ENCODE peak calls at places on chromosome 18, in four cellular contexts. T is GM12878, V is K562, C is GM12891. O is an unnamed sample.

GRCh38 chr18:77131652-77132368 is 773 bp downstream of the MBP start:
- DNase-seq in T (no peak), V (no peak), C (peak; percentile 53), O (peak; percentile 73)

GRCh38 chr18:58057291-58057965 is 13.4 kb downstream of the NEDD4L start:
- DNase-seq in T (no peak), V (no peak), C (no peak), O (no peak)

GRCh38 chr18:37521500-37522465 is 43.8 kb downstream of the CELF4 start:
- DNase-seq in T (no peak), V (no peak), C (no peak), O (no peak)

GRCh38 chr18:12554796-12555388 is 103.0 kb downstream of the SPIRE1 start:
- DNase-seq in T (no peak), V (no peak), C (no peak), O (peak; percentile 5)

GRCh38 chr18:58572181-58572580 is 56.7 kb downstream of the ALPK2 start:
- DNase-seq in T (no peak), V (no peak), C (no peak), O (no peak)

GRCh38 chr18:23484783-23485182 is 18.5 kb upstream of the RMC1 start:
- DNase-seq in T (no peak), V (no peak), C (no peak), O (no peak)

GRCh38 chr18:58335821-58336220 is 291.8 kb downstream of the NEDD4L start:
- DNase-seq in T (no peak), V (no peak), C (no peak), O (no peak)

GRCh38 chr18:9104244-9104901 is 1.9 kb downstream of the NDUFV2 start:
- DNase-seq in T (no peak), V (peak; percentile 36), C (no peak), O (no peak)

GRCh38 chr18:52345428-52345827 is 5.4 kb downstream of the DCC start:
- DNase-seq in T (no peak), V (no peak), C (no peak), O (no peak)

GRCh38 chr18:4734903-4735302 is 279.8 kb upstream of the DLGAP1 start:
- DNase-seq in T (no peak), V (no peak), C (no peak), O (no peak)

GRCh38 chr18:3869848-3870247 is 419.9 kb downstream of the TGIF1 start:
- DNase-seq in T (no peak), V (peak; percentile 61), C (no peak), O (peak; percentile 11)

GRCh38 chr18:5430131-5430530 is 113.7 kb downstream of the EPB41L3 start:
- DNase-seq in T (no peak), V (no peak), C (no peak), O (no peak)

GRCh38 chr18:59996370-59996966 is 96.7 kb downstream of the PMAIP1 start:
- DNase-seq in T (no peak), V (peak; percentile 37), C (no peak), O (peak; percentile 21)

GRCh38 chr18:35971661-35972196 is 750 bp upstream of the RMP24 start:
- DNase-seq in T (no peak), V (no peak), C (no peak), O (no peak)

GRCh38 chr18:23809411-23809810 is 120.2 kb downstream of the LAMA3 start:
- DNase-seq in T (no peak), V (no peak), C (no peak), O (no peak)

GRCh38 chr18:30591462-30591861 is 451.1 kb downstream of the DSC3 start:
- DNase-seq in T (no peak), V (no peak), C (no peak), O (no peak)

GRCh38 chr18:60675801-60676200 is 303.2 kb upstream of the MC4R start:
- DNase-seq in T (no peak), V (no peak), C (no peak), O (no peak)

GRCh38 chr18:47917923-47918610 is 12.4 kb downstream of the SMAD2 start:
- DNase-seq in T (no peak), V (no peak), C (no peak), O (no peak)

GRCh38 chr18:55452123-55452611 is 135.8 kb downstream of the TCF4 start:
- DNase-seq in T (no peak), V (peak; percentile 11), C (no peak), O (no peak)

GRCh38 chr18:24398515-24398914 is 891 bp upstream of the OSBPL1A start:
- DNase-seq in T (no peak), V (no peak), C (no peak), O (no peak)

GRCh38 chr18:62984656-62985315 is 269.4 kb downstream of the PHLPP1 start:
- DNase-seq in T (no peak), V (no peak), C (no peak), O (no peak)

GRCh38 chr18:3368193-3368592 is 81.8 kb upstream of the TGIF1 start:
- DNase-seq in T (no peak), V (no peak), C (no peak), O (no peak)

GRCh38 chr18:75895135-75895534 is 467.6 kb upstream of the SMIM21 start:
- DNase-seq in T (no peak), V (no peak), C (no peak), O (no peak)

GRCh38 chr18:75898666-75899065 is 471.2 kb upstream of the SMIM21 start:
- DNase-seq in T (no peak), V (no peak), C (no peak), O (no peak)

DNA sequence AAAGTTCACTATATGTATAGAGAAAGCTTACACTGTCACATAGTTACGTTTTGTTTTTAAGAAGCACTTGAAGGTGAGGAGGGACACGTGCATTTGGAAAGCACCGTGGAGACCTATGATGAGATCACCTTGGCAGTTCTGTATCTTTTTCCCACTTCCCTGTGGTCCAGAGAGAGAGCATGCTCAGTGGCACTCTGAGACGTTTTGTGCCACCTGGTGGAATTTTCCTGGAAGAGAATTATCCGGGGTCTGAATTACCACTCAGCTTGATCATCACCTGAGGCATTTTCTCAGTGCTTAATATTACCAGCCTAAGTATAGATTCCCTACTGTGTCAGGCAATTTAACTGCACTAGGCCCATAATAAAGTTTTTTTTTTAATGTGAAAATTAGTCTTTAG is 469.4 kb upstream of the SMIM21 start:
- DNase-seq in T (no peak), V (no peak), C (no peak), O (no peak)
- TF ChIP-seq SPI1 in T (no peak), V (no peak), C (no peak), O (no peak)

GRCh38 chr18:26190506-26190905 is 35.7 kb upstream of the TAF4B start:
- DNase-seq in T (peak; percentile 74), V (no peak), C (no peak), O (no peak)
- TF ChIP-seq SPI1 in T (no peak), V (no peak), C (no peak), O (no peak)

DNA sequence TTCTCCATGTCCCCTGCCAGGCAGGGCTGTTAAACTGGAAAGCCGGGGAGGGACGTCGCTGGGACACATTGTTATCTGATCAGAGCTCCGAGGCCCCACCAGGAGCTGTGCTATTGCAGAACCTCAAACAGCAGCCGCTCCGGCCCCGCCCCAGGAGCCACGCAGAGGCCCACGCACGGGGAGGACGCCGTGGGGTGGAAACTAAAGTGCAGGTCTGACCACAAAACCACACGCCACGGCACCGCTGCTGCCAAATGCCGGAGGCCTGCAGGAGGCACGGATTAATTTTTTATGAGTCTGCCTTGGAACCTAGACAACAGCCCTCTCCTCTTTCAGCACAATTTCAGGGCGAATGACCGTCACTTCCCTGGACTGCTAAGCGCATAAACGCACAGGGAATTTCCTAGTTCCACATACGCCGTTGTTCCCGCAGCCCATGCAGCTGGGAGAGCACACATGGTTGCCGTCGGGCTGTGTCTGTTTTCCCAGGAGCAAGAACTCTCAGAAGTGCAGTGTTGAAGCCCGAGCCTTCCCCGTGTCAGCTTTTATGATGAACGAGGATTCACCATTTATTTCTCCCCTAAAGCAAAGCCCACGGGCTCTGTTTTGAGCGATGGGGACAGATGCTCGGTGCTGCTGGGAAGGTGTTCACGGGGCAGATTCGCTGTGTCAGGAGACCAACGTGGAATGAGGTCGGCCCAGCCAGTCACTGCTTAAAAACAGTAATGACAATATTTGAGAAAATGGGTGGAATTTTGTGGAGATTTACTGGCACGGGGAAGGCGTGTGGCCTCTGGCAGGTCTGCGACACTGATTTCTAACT is 43.7 kb downstream of the NFATC1 start:
- DNase-seq in T (no peak), V (peak; percentile 40), C (no peak), O (no peak)
- TF ChIP-seq SPI1 in T (no peak), V (no peak), C (no peak), O (no peak)

GRCh38 chr18:79485788-79486355 is 90.1 kb downstream of the NFATC1 start:
- DNase-seq in T (no peak), V (no peak), C (no peak), O (no peak)
- TF ChIP-seq SPI1 in T (no peak), V (no peak), C (no peak), O (no peak)

DNA sequence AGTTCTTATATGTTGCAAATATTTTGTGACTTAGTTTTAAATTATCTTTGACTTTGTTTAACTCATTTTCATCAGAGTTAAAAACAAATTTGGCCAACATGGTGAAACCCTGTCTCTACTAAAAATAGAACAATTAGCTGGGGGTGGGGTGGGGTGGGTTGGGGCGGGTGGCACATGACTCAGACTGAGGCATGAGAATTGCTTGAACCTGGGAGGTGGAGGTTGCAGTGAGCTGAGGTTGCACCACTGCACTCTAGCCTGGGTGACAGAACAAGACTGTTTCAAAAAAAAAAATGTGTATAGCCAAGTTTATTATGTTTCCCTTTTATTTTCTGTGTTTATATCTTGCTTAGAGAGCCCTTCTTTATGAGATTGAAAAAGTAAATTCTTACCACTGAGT is 14.2 kb upstream of the LIPG start:
- DNase-seq in T (no peak), V (no peak), C (no peak), O (no peak)
- TF ChIP-seq SPI1 in T (no peak), V (no peak), C (no peak), O (no peak)

GRCh38 chr18:70520867-70521266 is 232.0 kb downstream of the SOCS6 start:
- DNase-seq in T (no peak), V (no peak), C (no peak), O (no peak)

GRCh38 chr18:70523798-70524182 is 234.9 kb downstream of the SOCS6 start:
- DNase-seq in T (no peak), V (no peak), C (no peak), O (no peak)

GRCh38 chr18:70522183-70522582 is 233.3 kb downstream of the SOCS6 start:
- DNase-seq in T (no peak), V (no peak), C (no peak), O (no peak)

DNA sequence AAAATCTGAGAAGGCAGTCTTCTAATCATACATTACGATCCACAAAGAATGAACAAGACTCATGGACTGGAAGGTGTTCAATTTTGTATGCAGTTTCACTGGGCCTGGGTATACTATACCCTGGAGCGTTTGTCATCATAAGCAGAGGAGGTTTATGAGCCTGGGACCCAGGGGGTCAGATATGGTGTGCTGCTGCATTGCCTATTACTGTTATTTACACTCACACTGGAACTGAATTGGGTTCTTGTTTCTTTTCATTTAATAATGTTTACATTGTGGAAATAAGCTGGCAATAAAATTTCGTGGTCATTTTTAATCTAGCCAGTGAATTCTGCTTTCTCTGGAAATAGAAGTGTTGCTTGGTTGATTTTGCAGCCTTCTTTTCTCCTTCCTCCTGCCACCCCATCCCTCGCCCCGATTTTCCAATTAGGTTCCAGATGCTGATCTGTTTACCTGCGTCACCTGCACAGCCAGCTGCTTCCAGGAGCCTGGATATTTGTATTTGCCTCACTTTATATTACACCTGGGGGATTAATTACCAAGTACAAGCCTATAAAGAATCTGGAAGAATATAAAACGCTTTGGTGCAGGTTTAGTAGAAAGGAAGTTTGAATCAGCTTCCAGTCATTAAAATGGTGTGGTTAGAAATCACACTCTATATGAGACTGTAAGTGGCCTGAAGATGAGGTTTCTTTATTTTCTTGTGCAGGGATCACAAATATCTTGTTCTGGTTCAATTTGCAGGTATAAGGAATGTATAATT is 234.4 kb downstream of the SOCS6 start:
- DNase-seq in T (no peak), V (no peak), C (no peak), O (no peak)
- TF ChIP-seq SPI1 in T (no peak), V (no peak), C (no peak), O (no peak)

O was measured in HL-60.